ENCODE peak calls at places on chromosomes 16 and 17, in nine cellular contexts. U, T, O, Z, G, M, N, B and Q are unnamed samples.

GRCh38 chr17:77641718-77642117 is 316.8 kb upstream of the TNRC6C start:
- DNase-seq in G (no peak), T (no peak), O (no peak), Z (no peak), U (no peak), B (no peak), N (no peak), M (no peak), Q (no peak)

GRCh38 chr17:82892869-82893565 is 53.2 kb upstream of the ZNF750 start:
- DNase-seq in M (no peak), N (peak; percentile 45), B (no peak), Z (no peak), G (no peak), U (peak; percentile 47), O (no peak), T (no peak), Q (peak; percentile 77)

GRCh38 chr16:88886915-88887521 is 20.6 kb upstream of the PABPN1L start:
- DNase-seq in O (no peak), B (no peak), M (no peak), U (no peak), G (no peak), Z (no peak), N (peak; percentile 65), T (peak; percentile 96), Q (peak; percentile 47)

GRCh38 chr17:37710344-37710886 is 34.4 kb downstream of the HNF1B start:
- DNase-seq in Z (no peak), N (peak; percentile 94), O (peak; percentile 95), B (no peak), U (peak; percentile 86), T (no peak), G (peak; percentile 22), M (peak; percentile 43), Q (peak; percentile 99)

GRCh38 chr16:29898786-29899515 is 399 bp downstream of the SEZ6L2 start:
- DNase-seq in U (no peak), G (no peak), O (peak; percentile 86), M (no peak), Z (no peak), B (no peak), N (peak; percentile 69), T (no peak), Q (peak; percentile 71)

GRCh38 chr17:60095830-60096229 is 17.1 kb upstream of the HEATR6 start:
- DNase-seq in G (no peak), N (no peak), Z (no peak), M (no peak), O (no peak), B (no peak), U (no peak), T (no peak), Q (no peak)

GRCh38 chr17:77726549-77726957 is 231.9 kb upstream of the TNRC6C start:
- DNase-seq in B (no peak), U (no peak), O (no peak), G (no peak), M (no peak), N (no peak), T (no peak), Z (no peak), Q (no peak)

GRCh38 chr17:57643062-57643461 is 102.0 kb downstream of the CCDC182 start:
- DNase-seq in B (no peak), N (no peak), O (no peak), U (no peak), Z (no peak), T (no peak), M (no peak), G (no peak), Q (no peak)

GRCh38 chr16:69917739-69918138 is 33.4 kb upstream of the CLEC18A start:
- DNase-seq in U (peak; percentile 74), T (peak; percentile 86), Z (no peak), N (no peak), G (no peak), B (no peak), M (no peak), O (peak; percentile 86), Q (no peak)

GRCh38 chr16:82621796-82622195 is 5.0 kb upstream of the CDH13 start:
- DNase-seq in U (no peak), N (no peak), M (no peak), T (no peak), O (peak; percentile 13), Z (no peak), G (no peak), B (no peak), Q (no peak)

GRCh38 chr17:42577532-42578281 is at the start of gene PSMC3IP:
- DNase-seq in G (peak; percentile 87), O (peak; percentile 99), Z (peak; percentile 76), T (peak; percentile 98), M (peak; percentile 98), N (peak; percentile 97), U (peak; percentile 96), B (peak; percentile 98), Q (peak; percentile 96)

GRCh38 chr17:42577140-42577531 is 393 bp downstream of the PSMC3IP start:
- DNase-seq in U (no peak), M (no peak), T (no peak), O (peak; percentile 44), B (no peak), N (no peak), Z (no peak), G (no peak), Q (no peak)

GRCh38 chr17:42579794-42580551 is 2.4 kb upstream of the PSMC3IP start:
- DNase-seq in T (no peak), O (no peak), N (no peak), M (no peak), G (no peak), B (no peak), U (no peak), Z (no peak), Q (no peak)

GRCh38 chr17:42581744-42582270 is 4.3 kb upstream of the PSMC3IP start:
- DNase-seq in U (no peak), Z (no peak), B (no peak), T (no peak), G (no peak), M (no peak), N (no peak), O (no peak), Q (no peak)

GRCh38 chr17:42578282-42578869 is 847 bp upstream of the PSMC3IP start:
- DNase-seq in O (peak; percentile 96), M (peak; percentile 89), U (peak; percentile 80), T (peak; percentile 87), N (peak; percentile 88), G (peak; percentile 74), B (peak; percentile 81), Z (peak; percentile 92), Q (peak; percentile 79)
- H3K4me3 ChIP-seq in O (peak overlapping the region; percentile 86), M (peak overlapping the region; percentile 70), U (peak overlapping the region; percentile 53), T (peak overlapping the region; percentile 63), N (peak overlapping the region; percentile 55), G (peak overlapping the region; percentile 72), B (peak overlapping the region; percentile 61), Z (peak overlapping the region; percentile 79), Q (peak overlapping the region; percentile 66)

GRCh38 chr16:48359983-48360382 is 25.2 kb downstream of the SIAH1 start:
- DNase-seq in M (no peak), G (no peak), T (no peak), O (no peak), N (no peak), Z (no peak), B (no peak), U (no peak), Q (no peak)

GRCh38 chr16:48358419-48358818 is 26.8 kb downstream of the SIAH1 start:
- DNase-seq in U (no peak), T (no peak), O (no peak), B (no peak), N (no peak), G (no peak), M (no peak), Z (no peak), Q (no peak)

GRCh38 chr16:48365030-48365600 is 20.1 kb downstream of the SIAH1 start:
- DNase-seq in M (peak; percentile 15), G (no peak), Z (no peak), O (no peak), N (no peak), T (no peak), U (no peak), B (no peak), Q (no peak)

GRCh38 chr16:48361540-48361939 is 23.7 kb downstream of the SIAH1 start:
- DNase-seq in M (no peak), T (no peak), G (no peak), Z (no peak), B (no peak), O (no peak), U (no peak), N (no peak), Q (no peak)

GRCh38 chr16:48361012-48361411 is 24.2 kb downstream of the SIAH1 start:
- DNase-seq in O (no peak), U (no peak), G (no peak), Z (no peak), M (no peak), N (no peak), B (no peak), T (no peak), Q (no peak)
- TF ChIP-seq POLR2AphosphoS5 in O (no peak), U (no peak), G (no peak), Z (peak; percentile 26), M (no peak), N (no peak), B (no peak), T (no peak), Q (no peak)

GRCh38 chr17:17119533-17119932 is 77.3 kb downstream of the MPRIP start:
- DNase-seq in G (no peak), Z (peak; percentile 11), B (no peak), O (no peak), T (no peak), M (no peak), N (peak; percentile 66), U (peak; percentile 29), Q (peak; percentile 64)

GRCh38 chr17:17116406-17116805 is 74.1 kb downstream of the MPRIP start:
- DNase-seq in Z (no peak), G (no peak), N (no peak), M (no peak), U (no peak), B (no peak), O (no peak), T (no peak), Q (no peak)

GRCh38 chr17:17119106-17119505 is 76.8 kb downstream of the MPRIP start:
- DNase-seq in G (no peak), O (no peak), N (peak; percentile 39), B (no peak), T (no peak), M (no peak), U (no peak), Z (no peak), Q (peak; percentile 83)

GRCh38 chr17:17118399-17118798 is 76.1 kb downstream of the MPRIP start:
- DNase-seq in Z (no peak), B (no peak), M (no peak), T (no peak), G (no peak), O (no peak), N (peak; percentile 37), U (no peak), Q (no peak)

DNA sequence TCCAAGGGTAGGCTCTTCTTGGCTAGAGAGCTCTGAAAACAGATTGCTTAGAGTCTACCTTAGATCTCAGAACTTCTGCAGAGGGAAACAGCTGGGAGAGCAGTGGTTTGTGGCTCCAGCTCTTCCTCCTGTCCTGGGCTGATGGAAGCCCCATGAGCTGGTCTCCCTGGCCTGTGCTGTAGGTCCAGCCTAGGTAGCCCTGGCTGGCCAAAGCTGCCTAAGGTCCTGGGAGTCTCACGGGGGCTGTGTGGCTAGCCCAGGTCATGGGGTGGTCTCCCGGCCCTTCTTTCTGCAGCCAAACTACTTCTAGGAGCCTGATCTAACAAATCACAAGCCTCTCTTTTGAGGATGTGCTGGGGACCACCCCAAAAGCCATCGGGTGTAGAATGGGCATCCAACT is 75.7 kb downstream of the MPRIP start:
- DNase-seq in T (no peak), B (no peak), N (no peak), M (no peak), G (no peak), U (no peak), Z (no peak), O (no peak), Q (no peak)
- H3K4me1 ChIP-seq in T (peaks cover 54% of the 10 kb centered on the region), B (peaks cover 53% of the 10 kb centered on the region), N (peaks cover 47% of the 10 kb centered on the region), M (peaks cover 4% of the 10 kb centered on the region), G (peaks cover 16% of the 10 kb centered on the region), U (no peaks in the 10 kb centered on the region), Z (peaks cover 31% of the 10 kb centered on the region), O (no peaks in the 10 kb centered on the region), Q (peaks cover 58% of the 10 kb centered on the region)

GRCh38 chr16:87350681-87351319 is 32.8 kb downstream of the FBXO31 start:
- DNase-seq in T (no peak), N (no peak), Z (no peak), O (no peak), B (no peak), M (no peak), U (no peak), G (no peak), Q (no peak)
- H3K4me3 ChIP-seq in T (no peak overlapping the region), N (no peak overlapping the region), Z (no peak overlapping the region), O (no peak overlapping the region), B (peak overlapping the region; percentile 12), M (no peak overlapping the region), U (no peak overlapping the region), G (no peak overlapping the region), Q (no peak overlapping the region)